ENCODE peak calls at places on chromosomes 16 and 17, in eight cellular contexts. W is iPS DF 6.9; R is heart right ventricle; Q is uterus; F is mammary epithelial cell; C is adrenal gland; S is left ventricle myocardium inferior; K is CD8-positive, alpha-beta T cell. E is an unnamed sample. For H3K36me3, the result is how much of the 10 kb centered on the place peaks cover.

GRCh38 chr17:65229596-65229995 is 92.4 kb downstream of the RGS9 start:
- DNase-seq in W (no peak), R (no peak), Q (no peak), F (no peak), C (no peak), S (no peak), K (no peak), E (no peak)

GRCh38 chr17:78933959-78934568 is 8.9 kb upstream of the TIMP2 start:
- DNase-seq in W (no peak), R (peak), Q (peak), F (peak), C (peak), S (peak), K (no peak), E (peak)

GRCh38 chr17:68239967-68240366 is 7.9 kb upstream of the AMZ2 start:
- DNase-seq in W (no peak), R (no peak), Q (no peak), F (no peak), C (no peak), S (no peak), K (no peak), E (no peak)

GRCh38 chr16:89722392-89723278 is 1.3 kb downstream of the ZNF276 start:
- DNase-seq in W (no peak), R (peak), Q (peak), F (peak), C (peak), S (peak), K (peak), E (peak)

GRCh38 chr16:84138824-84139627 is 6.0 kb downstream of the HSDL1 start:
- DNase-seq in W (no peak), R (peak), Q (no peak), F (no peak), C (peak), S (no peak), K (no peak), E (peak)

GRCh38 chr16:672851-673250 is 2.6 kb upstream of the RHBDL1 start:
- DNase-seq in W (no peak), R (no peak), Q (no peak), F (no peak), C (no peak), S (no peak), K (no peak), E (no peak)

GRCh38 chr16:5851583-5851982 is 754.0 kb upstream of the EEF2KMT start:
- DNase-seq in W (no peak), R (no peak), Q (no peak), F (peak), C (no peak), S (no peak), K (no peak), E (no peak)

GRCh38 chr16:1920727-1921155 is 2.5 kb upstream of the HS3ST6 start:
- DNase-seq in W (peak), R (no peak), Q (no peak), F (no peak), C (no peak), S (no peak), K (no peak), E (peak)

GRCh38 chr17:32827227-32827626 is 49.7 kb downstream of the MYO1D start:
- DNase-seq in W (no peak), R (no peak), Q (no peak), F (no peak), C (no peak), S (no peak), K (no peak), E (no peak)

GRCh38 chr16:88634141-88634993 is 4.0 kb upstream of the IL17C start:
- DNase-seq in W (no peak), R (peak), Q (peak), F (peak), C (no peak), S (peak), K (peak), E (peak)

GRCh38 chr16:17518441-17518840 is 47.7 kb upstream of the XYLT1 start:
- DNase-seq in W (no peak), R (no peak), Q (no peak), F (peak), C (no peak), S (no peak), K (no peak), E (no peak)

GRCh38 chr17:73142763-73143395 is 21.9 kb upstream of the SSTR2 start:
- DNase-seq in W (no peak), R (no peak), Q (no peak), F (peak), C (peak), S (no peak), K (no peak), E (no peak)

GRCh38 chr16:424033-424622 is 1.3 kb upstream of the RAB11FIP3 start:
- DNase-seq in W (no peak), R (peak), Q (peak), F (peak), C (peak), S (peak), K (no peak), E (peak)

GRCh38 chr16:11145173-11145820 is 110.7 kb downstream of the SOCS1 start:
- DNase-seq in W (no peak), R (no peak), Q (no peak), F (no peak), C (no peak), S (peak), K (no peak), E (no peak)

GRCh38 chr17:43722921-43723665 is 35.5 kb downstream of the SOST start:
- DNase-seq in W (no peak), R (no peak), Q (no peak), F (no peak), C (no peak), S (no peak), K (no peak), E (peak)

GRCh38 chr17:52026075-52026474 is 132.4 kb downstream of the CA10 start:
- DNase-seq in W (no peak), R (no peak), Q (no peak), F (no peak), C (no peak), S (no peak), K (no peak), E (no peak)

GRCh38 chr16:11476676-11477075 is 110.0 kb downstream of the LITAF start:
- DNase-seq in W (no peak), R (no peak), Q (no peak), F (no peak), C (no peak), S (no peak), K (no peak), E (no peak)

GRCh38 chr17:81569986-81570514 is 17.9 kb upstream of the FAAP100 start:
- DNase-seq in W (no peak), R (no peak), Q (no peak), F (no peak), C (no peak), S (no peak), K (no peak), E (no peak)

DNA sequence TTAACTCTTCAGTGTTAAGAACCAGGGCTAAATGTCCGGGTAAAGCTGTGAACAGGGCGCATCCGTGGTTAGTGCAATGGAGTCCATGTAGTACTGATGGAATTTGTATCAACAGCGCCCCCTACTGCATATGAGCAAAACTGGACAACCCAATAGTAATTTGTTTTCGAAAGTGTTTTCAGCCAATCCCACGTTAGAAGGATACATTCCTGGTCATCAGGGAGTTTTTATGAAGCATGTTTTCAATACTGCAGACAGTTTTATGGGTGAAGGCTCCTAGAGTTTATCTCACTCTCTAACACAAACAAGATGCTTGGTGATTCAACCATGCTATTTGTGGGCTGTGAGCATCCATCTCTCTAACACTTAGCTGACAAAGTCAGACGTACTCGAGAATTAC is 46.6 kb upstream of the HNF1B start:
- DNase-seq in W (peak), R (no peak), Q (no peak), F (peak), C (no peak), S (no peak), K (peak), E (peak)
- H3K4me3 ChIP-seq in W (no peak), R (no peak), Q (no peak), F (no peak), C (no peak), S (no peak), K (no peak), E (no peak)

DNA sequence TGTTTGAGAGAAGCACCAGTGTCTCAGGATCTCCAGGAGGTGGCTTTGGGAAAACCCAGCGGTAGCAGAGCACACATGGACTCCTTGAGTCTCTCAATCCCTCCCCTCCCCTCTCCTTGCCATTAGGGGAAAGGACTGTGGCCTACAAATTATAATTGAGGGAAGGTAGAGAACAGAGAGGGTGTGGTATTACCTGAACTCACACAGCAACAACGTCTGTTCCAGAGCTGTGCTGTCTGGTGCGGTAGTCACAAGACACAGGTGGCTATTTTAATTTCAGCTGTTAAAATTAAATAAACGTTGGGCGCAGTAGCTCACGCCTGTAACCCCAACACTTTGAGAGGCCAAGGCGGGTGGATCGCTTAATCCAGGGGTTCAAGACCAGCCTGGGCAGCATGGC is 110.2 kb downstream of the ABCC6 start:
- DNase-seq in W (no peak), R (no peak), Q (no peak), F (no peak), C (no peak), S (no peak), K (no peak), E (no peak)
- H3K36me3 ChIP-seq in W (under half), R (half or more), Q (under half), F (under half), C (under half), S (half or more), K (under half), E (under half)

DNA sequence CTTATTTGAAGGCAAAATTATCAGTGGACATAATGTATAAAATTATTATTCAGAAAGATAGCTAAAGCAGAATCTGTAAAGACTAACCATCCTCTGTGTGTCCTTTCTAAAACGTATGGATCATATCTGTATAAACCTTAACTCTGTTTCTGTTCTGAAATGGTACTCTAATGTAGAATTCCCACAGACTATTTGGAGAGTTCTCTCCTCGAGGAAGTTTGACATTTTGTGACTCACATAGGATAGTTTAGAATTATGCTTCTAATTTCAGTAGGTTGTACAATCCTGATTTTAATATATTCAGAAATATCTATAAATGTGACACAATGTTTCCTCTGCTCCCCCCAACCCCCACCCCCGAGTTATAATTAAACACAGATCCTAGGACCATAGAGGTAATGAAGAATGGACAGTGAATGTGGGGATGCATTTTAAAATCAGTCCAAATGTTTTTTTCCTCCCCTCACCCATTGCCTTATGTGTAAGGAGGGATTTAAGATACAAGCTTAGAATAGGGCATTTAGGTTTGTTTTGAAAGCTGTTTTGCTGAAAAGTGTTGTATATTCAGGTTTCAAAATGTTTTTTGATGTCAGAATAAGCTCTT is 66.8 kb downstream of the BCAS3 start:
- DNase-seq in W (no peak), R (no peak), Q (no peak), F (peak), C (no peak), S (no peak), K (no peak), E (no peak)
- H3K4me3 ChIP-seq in W (no peak), R (no peak), Q (no peak), F (peak), C (no peak), S (no peak), K (no peak), E (no peak)

GRCh38 chr16:67199808-67200198 is 872 bp downstream of the ELMO3 start:
- DNase-seq in W (no peak), R (no peak), Q (no peak), F (no peak), C (no peak), S (no peak), K (no peak), E (peak)
- H3K36me3 ChIP-seq in W (under half), R (half or more), Q (under half), F (under half), C (under half), S (half or more), K (under half), E (under half)

E was measured in H7.